ENCODE peak calls at places on chromosomes 6 and 20, in eight cellular contexts. M is stimulated activated naive CD4-positive, alpha-beta T cell treated with Interleukin-2 at 50 U/mL for 16 hours; E is stimulated activated CD8-positive, alpha-beta memory T cell treated with anti-CD3 and anti-CD28 coated beads, Interleukin-4, amount 100 ng/mL, for 1 hour; I is SJSA1; Y is ELF-1; N is SW480; J is left cardiac atrium; O is MCF 10A. Z is an unnamed sample.

GRCh38 chr20:57437267-57437666 is 46.1 kb downstream of the RBM38 start:
- DNase-seq in M (no peak), E (no peak), I (no peak), Y (no peak), N (no peak), J (no peak), O (no peak), Z (no peak)

GRCh38 chr6:88708197-88708744 is 255.1 kb downstream of the RNGTT start:
- DNase-seq in M (no peak), E (no peak), I (no peak), Y (no peak), N (no peak), J (no peak), O (peak; percentile 20), Z (no peak)

GRCh38 chr20:57526067-57526884 is 1.3 kb upstream of the CTCFL start:
- DNase-seq in M (no peak), E (no peak), I (no peak), Y (no peak), N (no peak), J (no peak), O (no peak), Z (no peak)

GRCh38 chr20:50020283-50020682 is 37.5 kb downstream of the SNAI1 start:
- DNase-seq in M (no peak), E (no peak), I (no peak), Y (no peak), N (no peak), J (no peak), O (peak; percentile 86), Z (peak; percentile 52)

GRCh38 chr20:52047811-52048302 is 143.7 kb downstream of the ZFP64 start:
- DNase-seq in M (peak; percentile 18), E (no peak), I (peak; percentile 47), Y (peak; percentile 37), N (peak; percentile 89), J (no peak), O (no peak), Z (no peak)

GRCh38 chr6:125747589-125748533 is 1.6 kb upstream of the HEY2 start:
- DNase-seq in M (no peak), E (no peak), I (peak; percentile 47), Y (peak; percentile 81), N (peak; percentile 76), J (peak; percentile 38), O (no peak), Z (peak; percentile 6)

GRCh38 chr6:44617416-44617815 is 229.9 kb downstream of the CDC5L start:
- DNase-seq in M (no peak), E (no peak), I (no peak), Y (no peak), N (no peak), J (no peak), O (no peak), Z (no peak)

GRCh38 chr20:25336561-25337422 is 53.8 kb downstream of the ABHD12 start:
- DNase-seq in M (no peak), E (no peak), I (no peak), Y (peak; percentile 62), N (peak; percentile 34), J (no peak), O (peak; percentile 44), Z (peak; percentile 20)

GRCh38 chr6:7769702-7770101 is 43.8 kb downstream of the BMP6 start:
- DNase-seq in M (no peak), E (no peak), I (no peak), Y (no peak), N (peak; percentile 26), J (no peak), O (peak; percentile 38), Z (peak; percentile 43)

GRCh38 chr20:47551841-47552240 is 50.2 kb downstream of the NCOA3 start:
- DNase-seq in M (no peak), E (no peak), I (no peak), Y (no peak), N (no peak), J (no peak), O (peak; percentile 19), Z (no peak)

GRCh38 chr6:121434037-121434770 is 1.2 kb upstream of the GJA1 start:
- DNase-seq in M (no peak), E (no peak), I (no peak), Y (peak; percentile 81), N (no peak), J (no peak), O (no peak), Z (no peak)

GRCh38 chr6:138662474-138662873 is 111.1 kb upstream of the CCDC28A start:
- DNase-seq in M (no peak), E (no peak), I (no peak), Y (no peak), N (peak; percentile 9), J (no peak), O (peak; percentile 69), Z (peak; percentile 27)

GRCh38 chr6:53483423-53484353 is 61.2 kb downstream of the GCLC start:
- DNase-seq in M (no peak), E (no peak), I (no peak), Y (no peak), N (peak; percentile 3), J (peak; percentile 71), O (no peak), Z (no peak)

GRCh38 chr20:20593447-20594170 is 118.8 kb downstream of the RALGAPA2 start:
- DNase-seq in M (no peak), E (no peak), I (no peak), Y (peak; percentile 76), N (peak; percentile 63), J (no peak), O (peak; percentile 46), Z (peak; percentile 52)

GRCh38 chr20:63737940-63738686 is 1.5 kb upstream of the SLC2A4RG start:
- DNase-seq in M (no peak), E (no peak), I (no peak), Y (no peak), N (peak; percentile 37), J (no peak), O (no peak), Z (no peak)

GRCh38 chr6:167485186-167485978 is 160.5 kb downstream of the TTLL2 start:
- DNase-seq in M (no peak), E (no peak), I (no peak), Y (no peak), N (peak; percentile 7), J (no peak), O (peak; percentile 23), Z (no peak)

GRCh38 chr6:17914651-17915050 is 72.8 kb downstream of the KIF13A start:
- DNase-seq in M (no peak), E (no peak), I (no peak), Y (no peak), N (no peak), J (no peak), O (no peak), Z (no peak)

GRCh38 chr6:1383729-1384548 is 5.4 kb upstream of the FOXF2 start:
- DNase-seq in M (no peak), E (no peak), I (peak; percentile 96), Y (peak; percentile 49), N (no peak), J (no peak), O (no peak), Z (no peak)

GRCh38 chr6:36018339-36018738 is 6.1 kb downstream of the SLC26A8 start:
- DNase-seq in M (no peak), E (no peak), I (no peak), Y (no peak), N (no peak), J (no peak), O (peak; percentile 27), Z (no peak)

GRCh38 chr6:81863123-81863522 is 110.6 kb upstream of the TENT5A start:
- DNase-seq in M (no peak), E (no peak), I (no peak), Y (peak; percentile 25), N (peak; percentile 46), J (no peak), O (no peak), Z (no peak)

GRCh38 chr6:35091353-35092083 is 49.6 kb downstream of the TCP11 start:
- DNase-seq in M (no peak), E (no peak), I (no peak), Y (no peak), N (no peak), J (no peak), O (no peak), Z (peak; percentile 38)

GRCh38 chr20:25227317-25227831 is 20.5 kb upstream of the PYGB start:
- DNase-seq in M (no peak), E (no peak), I (no peak), Y (no peak), N (no peak), J (peak; percentile 39), O (peak; percentile 82), Z (peak; percentile 71)

GRCh38 chr6:33787954-33788693 is 806 bp downstream of the LEMD2 start:
- DNase-seq in M (peak; percentile 41), E (no peak), I (peak; percentile 84), Y (peak; percentile 53), N (peak; percentile 37), J (peak; percentile 86), O (peak; percentile 56), Z (peak; percentile 78)

GRCh38 chr6:159695984-159696383 is 2.9 kb upstream of the SOD2 start:
- DNase-seq in M (no peak), E (no peak), I (no peak), Y (no peak), N (no peak), J (no peak), O (no peak), Z (peak; percentile 56)

GRCh38 chr20:22513574-22513973 is 70.8 kb downstream of the FOXA2 start:
- DNase-seq in M (no peak), E (no peak), I (no peak), Y (no peak), N (no peak), J (no peak), O (no peak), Z (no peak)

Z was measured in AG08395.